ENCODE peak calls at places on chromosomes 4 and X, in eight cellular contexts. K is occipital lobe; M is D721Med; V is stimulated activated CD4-positive, alpha-beta T cell treated with anti-CD3 and anti-CD28 coated beads, Interleukin-1b, Interleukin-23, amount 100 ng/mL, for 24 hours; S is K562; W is stimulated activated CD8-positive, alpha-beta memory T cell treated with anti-CD3 and anti-CD28 coated beads, Interleukin-4, amount 100 ng/mL, for 4 hours; H is PC-3; O is NCI-H1092 treated with DMSO at 0.1 percent for 48 hours. T is an unnamed sample.

GRCh38 chr4:185005209-185005819 is 13.0 kb upstream of the HELT start:
- DNase-seq in K (peak), M (peak), V (peak), S (peak), W (peak), H (peak), O (peak), T (peak)

GRCh38 chrX:85922821-85923220 is 124.5 kb downstream of the CHM start:
- DNase-seq in K (peak), M (no peak), V (no peak), S (no peak), W (no peak), H (peak), O (no peak), T (no peak)

GRCh38 chr4:153790962-153791551 is 2.2 kb upstream of the SFRP2 start:
- DNase-seq in K (no peak), M (no peak), V (no peak), S (no peak), W (no peak), H (no peak), O (no peak), T (no peak)

GRCh38 chr4:25236971-25237370 is 3.1 kb downstream of the PI4K2B start:
- DNase-seq in K (no peak), M (no peak), V (no peak), S (no peak), W (no peak), H (no peak), O (no peak), T (no peak)

GRCh38 chr4:70203601-70204000 is 8.1 kb downstream of the ODAM start:
- DNase-seq in K (no peak), M (no peak), V (no peak), S (no peak), W (no peak), H (no peak), O (no peak), T (no peak)

GRCh38 chr4:125639182-125639621 is 324.4 kb downstream of the FAT4 start:
- DNase-seq in K (no peak), M (no peak), V (no peak), S (no peak), W (no peak), H (no peak), O (no peak), T (no peak)

GRCh38 chr4:152729466-152729865 is 49.7 kb upstream of the TMEM154 start:
- DNase-seq in K (no peak), M (no peak), V (no peak), S (no peak), W (no peak), H (peak), O (no peak), T (no peak)

GRCh38 chrX:34406580-34406979 is 250.5 kb downstream of the TMEM47 start:
- DNase-seq in K (no peak), M (no peak), V (no peak), S (no peak), W (no peak), H (no peak), O (no peak), T (no peak)